ENCODE peak calls at places on chromosomes 11 and 22, in seven cellular contexts. L is CD4-positive, alpha-beta T cell; R is psoas muscle; K is astrocyte; F is brain microvascular endothelial cell; N is mesothelial cell of epicardium; T is HFFc6. Z is an unnamed sample.

GRCh38 chr11:45266693-45267451 is 19.3 kb downstream of the SYT13 start:
- DNase-seq in R (no peak), K (no peak), N (no peak), F (no peak), T (no peak), L (no peak), Z (no peak)

GRCh38 chr11:7019500-7020182 is 505 bp downstream of the ZNF214 start:
- DNase-seq in F (peak), N (no peak), L (no peak), K (peak), R (peak), T (no peak), Z (peak)

GRCh38 chr11:8870461-8871282 is 40.3 kb upstream of the AKIP1 start:
- DNase-seq in K (peak), L (no peak), T (peak), F (peak), R (peak), N (peak), Z (peak)

GRCh38 chr11:91194551-91194950 is 971.7 kb upstream of the CHORDC1 start:
- DNase-seq in K (no peak), F (no peak), L (no peak), T (no peak), N (no peak), R (no peak), Z (no peak)

GRCh38 chr22:21867528-21868266 is at the start of gene MAPK1:
- DNase-seq in F (peak), K (peak), N (peak), R (peak), L (peak), T (peak), Z (peak)

GRCh38 chr22:40153186-40153585 is 24.5 kb upstream of the TNRC6B start:
- DNase-seq in T (no peak), F (no peak), N (no peak), K (no peak), R (no peak), L (no peak), Z (no peak)

GRCh38 chr22:45292675-45293402 is 8.1 kb downstream of the UPK3A start:
- DNase-seq in T (no peak), L (no peak), F (no peak), K (no peak), R (no peak), N (no peak), Z (no peak)

GRCh38 chr11:27319065-27319464 is 44.0 kb downstream of the CCDC34 start:
- DNase-seq in L (no peak), K (peak), N (no peak), T (peak), R (no peak), F (peak), Z (no peak)

GRCh38 chr11:9613118-9613829 is 39.8 kb downstream of the WEE1 start:
- DNase-seq in T (peak), R (peak), N (peak), F (peak), K (peak), L (peak), Z (peak)

GRCh38 chr11:69014084-69014935 is 1.3 kb upstream of the MRGPRF start:
- DNase-seq in N (no peak), R (peak), L (no peak), T (no peak), K (no peak), F (no peak), Z (no peak)

GRCh38 chr11:117179048-117179999 is 781 bp downstream of the SIDT2 start:
- DNase-seq in R (peak), K (peak), L (peak), N (no peak), F (no peak), T (no peak), Z (peak)

GRCh38 chr11:9753031-9753430 is 89.2 kb downstream of the SWAP70 start:
- DNase-seq in R (no peak), L (no peak), K (peak), F (peak), T (peak), N (no peak), Z (no peak)

GRCh38 chr11:69120096-69120875 is 35.4 kb upstream of the SMIM38 start:
- DNase-seq in N (no peak), L (no peak), T (no peak), R (no peak), F (no peak), K (no peak), Z (peak)

GRCh38 chr11:96744697-96745096 is 354.9 kb downstream of the JRKL start:
- DNase-seq in F (no peak), K (no peak), R (no peak), N (no peak), L (no peak), T (peak), Z (no peak)

GRCh38 chr11:128471138-128471661 is 116.2 kb downstream of the ETS1 start:
- DNase-seq in N (no peak), T (no peak), L (peak), K (no peak), F (no peak), R (no peak), Z (no peak)

GRCh38 chr22:33242078-33242477 is 183.9 kb upstream of the SYN3 start:
- DNase-seq in L (no peak), N (no peak), R (no peak), T (no peak), K (no peak), F (no peak), Z (no peak)

GRCh38 chr11:117437791-117438130 is 110.1 kb downstream of the CEP164 start:
- DNase-seq in N (no peak), L (no peak), R (no peak), K (no peak), T (no peak), F (no peak), Z (no peak)

GRCh38 chr22:11629661-11630385 is 3898.2 kb upstream of the OR11H1 start:
- DNase-seq in L (no peak), N (no peak), R (peak), T (no peak), F (no peak), K (no peak), Z (peak)

GRCh38 chr11:103325686-103326069 is 216.5 kb downstream of the DYNC2H1 start:
- DNase-seq in N (no peak), L (no peak), K (no peak), R (no peak), T (no peak), F (no peak), Z (no peak)

GRCh38 chr11:30317030-30317429 is 5.9 kb upstream of the ARL14EP start:
- DNase-seq in K (peak), N (no peak), L (no peak), F (no peak), T (no peak), R (no peak), Z (no peak)

GRCh38 chr22:29625090-29625825 is 21.8 kb downstream of the NF2 start:
- DNase-seq in T (peak), K (peak), R (peak), N (no peak), L (no peak), F (peak), Z (no peak)

GRCh38 chr11:126664643-126665042 is 309.2 kb downstream of the ST3GAL4 start:
- DNase-seq in R (no peak), K (no peak), N (no peak), T (no peak), L (no peak), F (no peak), Z (no peak)

GRCh38 chr11:126992804-126993111 is 7.8 kb downstream of the KIRREL3 start:
- DNase-seq in R (no peak), N (no peak), L (no peak), F (peak), T (peak), K (peak), Z (no peak)

GRCh38 chr22:27828214-27828587 is 26.6 kb upstream of the MN1 start:
- DNase-seq in R (no peak), T (no peak), N (no peak), L (no peak), F (no peak), K (no peak), Z (no peak)

GRCh38 chr11:34653851-34654490 is 33.1 kb downstream of the EHF start:
- DNase-seq in F (peak), N (no peak), L (no peak), R (peak), T (peak), K (peak), Z (peak)

GRCh38 chr11:44823006-44823405 is 96.2 kb downstream of the TSPAN18 start:
- DNase-seq in T (no peak), F (no peak), N (no peak), K (no peak), R (no peak), L (no peak), Z (peak)

GRCh38 chr11:67418476-67419281 is 3.2 kb downstream of the CARNS1 start:
- DNase-seq in F (no peak), N (no peak), T (no peak), L (no peak), R (peak), K (no peak), Z (no peak)

GRCh38 chr11:70473186-70473872 is 75.0 kb downstream of the CTTN start:
- DNase-seq in L (no peak), K (no peak), F (no peak), N (no peak), T (no peak), R (no peak), Z (peak)

GRCh38 chr11:134045799-134046635 is 22.9 kb upstream of the JAM3 start:
- DNase-seq in T (no peak), K (no peak), N (no peak), R (peak), F (no peak), L (peak), Z (peak)

GRCh38 chr22:49873228-49873940 is 19.7 kb downstream of the ZBED4 start:
- DNase-seq in F (no peak), N (no peak), T (no peak), R (no peak), L (no peak), K (no peak), Z (peak)

GRCh38 chr11:2090172-2091111 is 48.7 kb downstream of the IGF2 start:
- DNase-seq in N (no peak), R (no peak), L (no peak), T (no peak), F (no peak), K (no peak), Z (peak)

GRCh38 chr11:44949160-44950035 is 1.3 kb downstream of the TP53I11 start:
- DNase-seq in N (no peak), R (peak), F (peak), K (no peak), L (no peak), T (no peak), Z (peak)

GRCh38 chr22:22746963-22747933 is 102.8 kb downstream of the GGTLC2 start:
- DNase-seq in N (no peak), F (no peak), L (no peak), T (no peak), K (no peak), R (no peak), Z (no peak)

GRCh38 chr11:121421149-121421906 is 30.8 kb upstream of the SORL1 start:
- DNase-seq in R (no peak), K (no peak), T (no peak), N (no peak), L (no peak), F (no peak), Z (no peak)

GRCh38 chr11:44857490-44857889 is 93.2 kb downstream of the TP53I11 start:
- DNase-seq in R (no peak), K (no peak), L (no peak), F (no peak), T (no peak), N (no peak), Z (no peak)

GRCh38 chr22:39363751-39364484 is 14.1 kb downstream of the SYNGR1 start:
- DNase-seq in T (no peak), K (no peak), R (no peak), N (no peak), L (no peak), F (no peak), Z (no peak)

GRCh38 chr11:70420008-70420464 is 21.7 kb downstream of the CTTN start:
- DNase-seq in R (no peak), L (no peak), K (peak), F (peak), N (no peak), T (no peak), Z (no peak)

GRCh38 chr11:697028-697491 is 1.4 kb downstream of the TMEM80 start:
- DNase-seq in F (peak), L (no peak), T (peak), N (no peak), K (peak), R (no peak), Z (no peak)
- TF ChIP-seq CTCF in F (no peak), L (no peak), T (no peak), N (no peak), K (no peak), R (no peak), Z (no peak)

GRCh38 chr22:47452184-47452583 is 689.7 kb downstream of the TBC1D22A start:
- DNase-seq in N (no peak), R (no peak), T (no peak), L (no peak), K (no peak), F (no peak), Z (no peak)
- TF ChIP-seq CTCF in N (no peak), R (peak), T (peak), L (no peak), K (no peak), F (peak), Z (peak)

GRCh38 chr22:42635531-42635930 is 4.9 kb downstream of the ATP5MGL start:
- DNase-seq in R (peak), K (peak), L (no peak), F (peak), T (peak), N (no peak), Z (no peak)

GRCh38 chr22:42630901-42631602 is 9.3 kb downstream of the ATP5MGL start:
- DNase-seq in F (no peak), L (no peak), N (no peak), K (no peak), T (no peak), R (no peak), Z (no peak)

GRCh38 chr22:42633013-42633412 is 7.4 kb downstream of the ATP5MGL start:
- DNase-seq in R (no peak), N (no peak), K (no peak), F (no peak), L (no peak), T (no peak), Z (no peak)

GRCh38 chr22:42630211-42630610 is 10.2 kb downstream of the ATP5MGL start:
- DNase-seq in T (no peak), R (no peak), N (no peak), K (no peak), L (no peak), F (no peak), Z (no peak)

DNA sequence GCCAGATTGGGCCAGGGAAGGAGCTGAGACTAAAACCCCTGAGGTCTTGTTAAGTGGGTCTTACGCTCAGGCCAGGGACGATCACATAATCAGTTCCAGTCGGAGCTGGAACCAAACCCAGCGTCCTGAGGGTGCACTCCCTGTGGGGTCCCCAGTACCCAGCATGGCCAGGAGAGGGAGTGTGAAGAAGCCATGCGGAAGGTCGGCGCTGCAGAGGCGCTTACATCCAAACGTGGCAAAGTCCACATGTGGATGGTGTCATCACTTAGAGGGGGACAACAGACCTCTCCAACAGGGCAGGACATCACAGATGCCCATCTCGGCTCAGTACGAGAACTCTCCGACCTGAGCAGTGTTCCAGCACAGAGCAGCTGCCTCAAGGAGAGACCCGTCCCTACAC is 8.3 kb downstream of the ATP5MGL start:
- DNase-seq in T (no peak), R (peak), K (no peak), F (no peak), N (no peak), L (no peak), Z (no peak)
- TF ChIP-seq CTCF in T (peak), R (peak), K (peak), F (peak), N (no peak), L (no peak), Z (peak)

GRCh38 chr11:111514216-111515031 is at the start of gene HOATZ:
- DNase-seq in K (no peak), N (no peak), L (no peak), F (no peak), T (no peak), R (no peak), Z (no peak)
- TF ChIP-seq CTCF in K (peak), N (no peak), L (no peak), F (peak), T (no peak), R (no peak), Z (no peak)

GRCh38 chr11:14904745-14905103 is 12.7 kb upstream of the CYP2R1 start:
- DNase-seq in F (peak), K (peak), T (no peak), L (peak), R (peak), N (no peak), Z (peak)
- TF ChIP-seq CTCF in F (peak), K (peak), T (peak), L (peak), R (peak), N (peak), Z (peak)

GRCh38 chr11:62142043-62142375 is 18.2 kb downstream of the INCENP start:
- DNase-seq in T (no peak), F (no peak), K (no peak), N (no peak), R (no peak), L (no peak), Z (peak)

GRCh38 chr11:62142921-62143320 is 19.1 kb downstream of the INCENP start:
- DNase-seq in K (no peak), R (no peak), F (no peak), L (no peak), N (no peak), T (no peak), Z (peak)

GRCh38 chr11:62145261-62145871 is 21.6 kb downstream of the INCENP start:
- DNase-seq in N (no peak), R (no peak), T (no peak), K (no peak), F (no peak), L (no peak), Z (peak)

GRCh38 chr11:62144641-62145255 is 20.9 kb downstream of the INCENP start:
- DNase-seq in N (no peak), L (no peak), T (no peak), K (no peak), R (no peak), F (no peak), Z (peak)

GRCh38 chr11:62143727-62144126 is 19.9 kb downstream of the INCENP start:
- DNase-seq in T (no peak), R (no peak), F (no peak), K (no peak), N (no peak), L (no peak), Z (peak)
- TF ChIP-seq CTCF in T (peak), R (no peak), F (peak), K (no peak), N (no peak), L (no peak), Z (no peak)

DNA sequence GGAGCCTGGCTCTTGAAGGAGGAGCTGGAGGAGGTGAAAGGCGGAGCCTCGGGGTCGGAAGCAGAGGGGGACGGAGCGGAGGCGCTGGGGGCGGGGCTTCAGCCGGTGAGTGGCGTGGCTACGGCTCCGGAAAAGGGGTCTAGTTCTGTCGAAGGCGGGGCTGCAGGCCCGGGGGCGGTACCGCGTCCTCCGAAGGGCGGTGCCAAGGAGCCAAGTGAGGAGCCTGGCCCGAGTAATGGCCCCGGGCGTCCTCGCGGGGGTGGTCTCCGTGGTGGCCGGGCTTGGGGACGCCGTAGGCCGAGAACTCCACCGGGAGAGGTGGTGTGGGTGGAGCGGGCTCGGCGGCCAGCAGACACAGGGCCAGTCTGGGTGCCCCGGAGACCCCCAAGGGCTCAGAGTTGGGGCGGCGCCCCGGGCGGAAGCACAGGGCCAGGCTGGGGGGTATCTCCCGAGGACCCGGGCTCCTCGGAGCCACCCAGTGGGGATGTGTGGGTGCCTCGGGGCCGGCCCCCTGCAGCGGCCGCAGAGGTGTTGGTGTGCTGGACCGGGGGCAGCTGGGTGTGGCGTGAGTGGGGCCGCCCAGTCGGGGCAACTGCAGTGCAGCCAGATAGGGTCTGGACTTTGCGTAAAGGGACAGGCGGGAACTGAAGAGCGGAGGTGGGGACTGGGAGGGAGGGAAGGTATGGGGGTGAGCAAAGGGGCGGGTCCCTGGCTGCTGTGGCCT is 697 bp downstream of the FKBP2 start:
- DNase-seq in N (peak), R (peak), K (peak), F (peak), T (peak), L (peak), Z (peak)
- TF ChIP-seq CTCF in N (no peak), R (no peak), K (no peak), F (no peak), T (peak), L (no peak), Z (peak)

DNA sequence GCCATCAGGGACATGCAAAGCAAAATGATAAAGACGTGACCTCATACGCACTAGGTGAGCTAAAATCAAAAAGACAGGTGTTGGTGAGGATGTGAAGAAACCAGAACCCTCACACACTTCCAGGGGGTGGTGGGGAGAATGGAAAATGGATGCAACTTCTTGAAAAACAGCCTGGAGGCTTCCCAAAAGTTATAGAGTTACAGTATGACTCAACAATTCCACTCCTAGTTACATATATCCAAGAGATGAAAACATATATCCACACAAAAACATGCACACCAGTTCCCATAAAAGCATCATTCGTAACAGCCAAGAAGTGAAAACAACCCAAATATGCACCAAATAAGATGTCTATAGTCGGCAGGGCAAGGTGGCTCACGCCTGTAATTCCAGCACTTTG is 42.1 kb upstream of the APLNR start:
- DNase-seq in T (peak), K (no peak), F (no peak), R (no peak), N (no peak), L (no peak), Z (no peak)
- TF ChIP-seq CTCF in T (no peak), K (no peak), F (no peak), R (no peak), N (no peak), L (no peak), Z (no peak)

GRCh38 chr22:37283393-37283937 is 1.2 kb downstream of the CYTH4 start:
- DNase-seq in L (peak), K (no peak), N (no peak), F (no peak), T (no peak), R (no peak), Z (no peak)
- TF ChIP-seq CTCF in L (peak), K (peak), N (no peak), F (peak), T (peak), R (no peak), Z (no peak)

GRCh38 chr11:65615229-65615949 is at the start of gene PCNX3:
- DNase-seq in T (peak), L (peak), N (peak), R (peak), F (peak), K (peak), Z (peak)
- TF ChIP-seq CTCF in T (no peak), L (no peak), N (no peak), R (no peak), F (no peak), K (no peak), Z (no peak)

Z was measured in upper lobe of right lung.